ENCODE peak calls at places on chromosome 4, in seven cellular contexts. T is AG09319, C is hepatocyte, F is IMR-90, Q is epithelial cell of esophagus, X is heart left ventricle, R is GM12865. K is an unnamed sample.

GRCh38 chr4:119736559-119736958 is 108.0 kb upstream of the PDE5A start:
- DNase-seq in T (no peak), C (no peak), F (peak; percentile 50), Q (no peak), X (no peak), R (no peak), K (no peak)

GRCh38 chr4:169485084-169485483 is 127.3 kb downstream of the NEK1 start:
- DNase-seq in T (no peak), C (no peak), F (peak; percentile 63), Q (peak; percentile 35), X (no peak), R (no peak), K (no peak)

GRCh38 chr4:7147661-7148310 is 44.6 kb upstream of the SORCS2 start:
- DNase-seq in T (no peak), C (no peak), F (no peak), Q (no peak), X (no peak), R (no peak), K (no peak)

GRCh38 chr4:89157488-89158024 is 46.2 kb downstream of the TIGD2 start:
- DNase-seq in T (no peak), C (no peak), F (no peak), Q (no peak), X (no peak), R (no peak), K (no peak)

GRCh38 chr4:24671824-24672223 is 87.5 kb upstream of the DHX15 start:
- DNase-seq in T (no peak), C (no peak), F (no peak), Q (no peak), X (no peak), R (no peak), K (no peak)

GRCh38 chr4:98801259-98801725 is 127.6 kb downstream of the EIF4E start:
- DNase-seq in T (no peak), C (peak; percentile 24), F (no peak), Q (no peak), X (no peak), R (no peak), K (no peak)

GRCh38 chr4:17956245-17956644 is 65.3 kb downstream of the LCORL start:
- DNase-seq in T (no peak), C (no peak), F (no peak), Q (no peak), X (no peak), R (no peak), K (no peak)

GRCh38 chr4:48462363-48462762 is 20.8 kb upstream of the SLC10A4 start:
- DNase-seq in T (peak; percentile 7), C (no peak), F (no peak), Q (no peak), X (no peak), R (no peak), K (no peak)

GRCh38 chr4:53928825-53929224 is 135.6 kb downstream of the CHIC2 start:
- DNase-seq in T (peak; percentile 78), C (no peak), F (peak; percentile 95), Q (peak; percentile 70), X (no peak), R (no peak), K (no peak)

GRCh38 chr4:119087121-119087520 is 48.5 kb upstream of the MYOZ2 start:
- DNase-seq in T (no peak), C (no peak), F (no peak), Q (no peak), X (no peak), R (no peak), K (no peak)

GRCh38 chr4:6520978-6521377 is 48.6 kb upstream of the PPP2R2C start:
- DNase-seq in T (no peak), C (no peak), F (no peak), Q (no peak), X (no peak), R (no peak), K (no peak)

GRCh38 chr4:183860110-183860509 is 45.0 kb upstream of the STOX2 start:
- DNase-seq in T (no peak), C (no peak), F (no peak), Q (no peak), X (no peak), R (no peak), K (no peak)

DNA sequence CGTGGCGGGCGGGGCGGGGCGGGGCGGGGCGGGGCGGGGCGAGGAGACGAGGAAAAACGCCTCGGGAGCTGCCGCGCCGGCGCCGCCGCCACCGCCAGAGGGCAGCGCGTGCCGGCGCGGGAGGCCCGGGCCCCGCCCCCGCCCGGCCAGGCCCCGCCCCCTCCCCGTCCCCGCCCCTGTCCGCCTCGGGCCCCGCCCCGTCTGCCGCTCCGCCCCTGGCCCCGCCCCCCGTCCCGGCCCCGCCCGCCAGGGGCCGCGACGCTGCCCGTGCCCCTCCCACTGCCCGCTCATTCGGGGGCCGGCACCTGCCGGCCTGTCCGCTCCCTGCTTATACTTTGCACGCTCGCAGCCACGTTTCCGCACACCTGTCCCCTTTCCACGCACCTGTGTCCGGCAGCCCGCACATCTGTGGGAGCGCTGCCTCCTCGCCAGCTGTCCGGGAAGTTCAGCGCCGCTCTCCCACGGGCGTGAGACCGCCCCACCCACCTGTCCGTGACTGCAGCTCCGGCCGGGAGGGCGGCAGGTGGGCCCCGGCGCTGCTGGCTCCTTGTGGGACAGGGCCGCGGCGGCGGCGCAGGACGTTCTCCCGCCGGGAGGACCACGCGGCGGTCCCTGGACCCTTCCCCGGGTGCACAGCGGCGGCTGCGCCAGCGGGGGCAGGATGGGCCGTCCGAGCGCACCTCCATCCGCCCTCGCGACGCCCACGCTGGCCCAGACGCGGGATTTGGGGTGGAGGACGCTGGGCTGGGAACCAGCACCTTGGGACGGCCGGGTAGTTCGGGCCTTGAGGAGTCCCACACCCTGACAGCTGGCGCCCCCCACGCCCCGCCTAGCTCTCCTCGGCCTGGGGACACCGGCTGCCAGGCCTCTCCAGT is 1.5 kb upstream of the FGFRL1 start:
- DNase-seq in T (no peak), C (peak; percentile 93), F (peak; percentile 36), Q (peak; percentile 73), X (peak; percentile 72), R (peak; percentile 71), K (no peak)
- TF ChIP-seq CTCF in T (peak; percentile 10), C (peak; percentile 5), F (peak; percentile 33), Q (no peak), X (peak; percentile 10), R (peak; percentile 22), K (peak; percentile 17)

GRCh38 chr4:1373892-1374705 is 27.1 kb downstream of the UVSSA start:
- DNase-seq in T (no peak), C (no peak), F (no peak), Q (no peak), X (peak; percentile 24), R (no peak), K (no peak)
- TF ChIP-seq CTCF in T (no peak), C (no peak), F (no peak), Q (no peak), X (no peak), R (no peak), K (no peak)

GRCh38 chr4:55409468-55410171 is 13.9 kb downstream of the TMEM165 start:
- DNase-seq in T (no peak), C (no peak), F (peak; percentile 13), Q (no peak), X (peak; percentile 44), R (peak; percentile 59), K (no peak)
- TF ChIP-seq CTCF in T (peak; percentile 36), C (peak; percentile 32), F (peak; percentile 33), Q (no peak), X (peak; percentile 31), R (peak; percentile 33), K (peak; percentile 55)

GRCh38 chr4:121734576-121734975 is 30.4 kb downstream of the SMIM43 start:
- DNase-seq in T (no peak), C (no peak), F (no peak), Q (no peak), X (no peak), R (no peak), K (no peak)

GRCh38 chr4:121733942-121734341 is 31.0 kb downstream of the SMIM43 start:
- DNase-seq in T (no peak), C (no peak), F (no peak), Q (no peak), X (no peak), R (no peak), K (no peak)

GRCh38 chr4:121738780-121739547 is 26.0 kb downstream of the SMIM43 start:
- DNase-seq in T (no peak), C (no peak), F (peak; percentile 85), Q (no peak), X (peak; percentile 59), R (no peak), K (no peak)

GRCh38 chr4:121739575-121739974 is 25.4 kb downstream of the SMIM43 start:
- DNase-seq in T (no peak), C (no peak), F (no peak), Q (no peak), X (no peak), R (no peak), K (no peak)

GRCh38 chr4:121736735-121737351 is 28.1 kb downstream of the SMIM43 start:
- DNase-seq in T (no peak), C (peak; percentile 74), F (peak; percentile 70), Q (peak; percentile 69), X (no peak), R (peak; percentile 50), K (no peak)
- TF ChIP-seq CTCF in T (peak; percentile 65), C (peak; percentile 66), F (peak; percentile 77), Q (peak; percentile 67), X (peak; percentile 39), R (peak; percentile 40), K (no peak)

GRCh38 chr4:67332627-67333026 is 212.7 kb downstream of the CENPC start:
- DNase-seq in T (no peak), C (peak; percentile 23), F (no peak), Q (peak; percentile 23), X (no peak), R (peak; percentile 21), K (no peak)
- TF ChIP-seq CTCF in T (peak; percentile 12), C (no peak), F (peak; percentile 13), Q (peak; percentile 34), X (no peak), R (peak; percentile 54), K (peak; percentile 16)